ENCODE peak calls at places on chromosomes 2 and 18, in four cellular contexts. One of them, this sample, is unnamed. For H3K4me1, the result is how much of the 10 kb centered on the place peaks cover.

GRCh38 chr2:168801961-168802824 is at the start of gene NOSTRIN:
- DNase-seq in IMR-90: peak
- DNase-seq in heart right ventricle: no peak
- DNase-seq in breast epithelium: peak
- DNase-seq in this sample: no peak

GRCh38 chr2:158319269-158319668 is 137.3 kb downstream of the CCDC148 start:
- DNase-seq in IMR-90: no peak
- DNase-seq in heart right ventricle: no peak
- DNase-seq in breast epithelium: no peak
- DNase-seq in this sample: no peak

GRCh38 chr2:32166115-32166549 is 468 bp downstream of the SLC30A6 start:
- DNase-seq in IMR-90: no peak
- DNase-seq in heart right ventricle: no peak
- DNase-seq in breast epithelium: no peak
- DNase-seq in this sample: no peak

GRCh38 chr2:98134601-98135000 is 47.6 kb downstream of the VWA3B start:
- DNase-seq in IMR-90: no peak
- DNase-seq in heart right ventricle: no peak
- DNase-seq in breast epithelium: no peak
- DNase-seq in this sample: no peak

GRCh38 chr2:239378918-239379640 is 21.7 kb downstream of the HDAC4 start:
- DNase-seq in IMR-90: no peak
- DNase-seq in heart right ventricle: no peak
- DNase-seq in breast epithelium: peak
- DNase-seq in this sample: no peak

GRCh38 chr2:73246850-73247249 is 12.7 kb downstream of the CCT7 start:
- DNase-seq in IMR-90: no peak
- DNase-seq in heart right ventricle: no peak
- DNase-seq in breast epithelium: no peak
- DNase-seq in this sample: no peak

GRCh38 chr18:74525741-74526140 is 8.6 kb upstream of the CNDP1 start:
- DNase-seq in IMR-90: no peak
- DNase-seq in heart right ventricle: peak
- DNase-seq in breast epithelium: no peak
- DNase-seq in this sample: no peak

GRCh38 chr2:37615808-37616673 is 55.4 kb downstream of the CDC42EP3 start:
- DNase-seq in IMR-90: no peak
- DNase-seq in heart right ventricle: peak
- DNase-seq in breast epithelium: no peak
- DNase-seq in this sample: peak

GRCh38 chr2:167827352-167828097 is 419.9 kb downstream of the STK39 start:
- DNase-seq in IMR-90: no peak
- DNase-seq in heart right ventricle: no peak
- DNase-seq in breast epithelium: no peak
- DNase-seq in this sample: no peak

GRCh38 chr2:44170337-44170736 is 1.7 kb downstream of the PPM1B start:
- DNase-seq in IMR-90: peak
- DNase-seq in heart right ventricle: no peak
- DNase-seq in breast epithelium: no peak
- DNase-seq in this sample: no peak
- H3K4me1 ChIP-seq in IMR-90: under half
- H3K4me1 ChIP-seq in heart right ventricle: under half
- H3K4me1 ChIP-seq in breast epithelium: under half
- H3K4me1 ChIP-seq in this sample: under half

GRCh38 chr2:64989982-64990614 is 899 bp downstream of the SLC1A4 start:
- DNase-seq in IMR-90: no peak
- DNase-seq in heart right ventricle: no peak
- DNase-seq in breast epithelium: no peak
- DNase-seq in this sample: no peak
- H3K4me1 ChIP-seq in IMR-90: under half
- H3K4me1 ChIP-seq in heart right ventricle: under half
- H3K4me1 ChIP-seq in breast epithelium: under half
- H3K4me1 ChIP-seq in this sample: under half

GRCh38 chr2:61177727-61178549 is 15.9 kb downstream of the C2orf74 start:
- DNase-seq in IMR-90: peak
- DNase-seq in heart right ventricle: peak
- DNase-seq in breast epithelium: no peak
- DNase-seq in this sample: peak
- H3K4me1 ChIP-seq in IMR-90: under half
- H3K4me1 ChIP-seq in heart right ventricle: half or more
- H3K4me1 ChIP-seq in breast epithelium: under half
- H3K4me1 ChIP-seq in this sample: under half

DNA sequence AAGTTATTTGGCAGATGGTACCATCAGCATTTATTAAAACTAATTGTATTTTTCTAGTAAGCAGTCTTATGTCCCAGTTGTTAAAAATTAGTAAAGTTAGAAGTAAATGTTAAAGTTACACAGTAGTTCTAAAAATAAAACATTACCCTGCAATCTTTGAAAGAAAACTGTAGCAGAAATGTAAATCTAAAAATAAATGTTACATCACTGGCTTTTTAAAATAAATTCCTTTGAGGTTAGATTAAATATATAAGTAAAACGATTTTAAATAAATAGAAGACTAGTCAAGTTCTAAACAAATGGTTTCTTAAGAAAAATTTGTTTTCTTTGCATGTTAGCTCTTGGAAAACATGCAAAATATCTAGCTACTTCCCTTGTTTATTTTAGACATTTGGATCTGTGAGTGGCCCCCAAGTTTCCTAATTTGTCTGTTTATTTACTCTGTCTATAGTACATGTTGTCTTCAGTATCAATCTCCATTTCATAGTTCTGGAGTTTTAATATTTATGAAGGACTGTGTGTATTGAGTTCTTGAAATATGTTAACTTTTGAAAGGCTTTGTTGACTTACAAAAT is 58.2 kb downstream of the GLS start:
- DNase-seq in IMR-90: peak
- DNase-seq in heart right ventricle: no peak
- DNase-seq in breast epithelium: no peak
- DNase-seq in this sample: no peak
- H3K4me1 ChIP-seq in IMR-90: under half
- H3K4me1 ChIP-seq in heart right ventricle: under half
- H3K4me1 ChIP-seq in breast epithelium: under half
- H3K4me1 ChIP-seq in this sample: under half

DNA sequence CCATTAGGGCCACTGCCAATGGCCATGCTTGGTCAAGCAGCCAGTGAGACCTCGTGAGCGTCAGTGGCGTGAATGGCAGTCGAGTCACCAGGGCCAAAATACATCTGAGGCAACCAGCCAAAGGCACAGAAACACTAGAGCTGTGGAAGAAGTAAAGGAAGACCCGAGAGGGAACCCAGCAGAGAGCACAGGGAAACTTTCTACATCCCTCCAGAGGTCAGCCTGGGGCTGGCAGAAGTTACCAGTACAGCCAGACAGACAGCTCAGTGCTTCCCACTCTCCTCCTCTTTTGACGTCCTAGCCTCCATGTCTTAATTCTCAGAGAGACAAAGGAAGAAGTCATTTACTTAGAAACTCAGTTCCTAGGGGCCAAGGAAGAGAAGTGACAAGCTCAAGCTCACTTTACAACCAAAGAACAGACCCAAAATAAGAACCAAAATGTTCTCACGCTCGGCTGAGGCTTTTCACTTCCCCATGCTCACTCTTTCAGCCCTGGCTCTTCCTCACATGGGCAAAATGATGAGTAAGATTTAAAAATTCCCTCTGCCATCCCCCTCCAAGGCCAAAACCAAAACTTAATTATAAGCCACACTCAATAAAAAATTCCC is 8.7 kb downstream of the CYRIA start:
- DNase-seq in IMR-90: no peak
- DNase-seq in heart right ventricle: no peak
- DNase-seq in breast epithelium: no peak
- DNase-seq in this sample: no peak
- H3K4me1 ChIP-seq in IMR-90: under half
- H3K4me1 ChIP-seq in heart right ventricle: half or more
- H3K4me1 ChIP-seq in breast epithelium: under half
- H3K4me1 ChIP-seq in this sample: under half

GRCh38 chr2:133400411-133400810 is 167.9 kb downstream of the NCKAP5 start:
- DNase-seq in IMR-90: no peak
- DNase-seq in heart right ventricle: no peak
- DNase-seq in breast epithelium: no peak
- DNase-seq in this sample: no peak
- H3K4me1 ChIP-seq in IMR-90: under half
- H3K4me1 ChIP-seq in heart right ventricle: under half
- H3K4me1 ChIP-seq in breast epithelium: under half
- H3K4me1 ChIP-seq in this sample: under half

DNA sequence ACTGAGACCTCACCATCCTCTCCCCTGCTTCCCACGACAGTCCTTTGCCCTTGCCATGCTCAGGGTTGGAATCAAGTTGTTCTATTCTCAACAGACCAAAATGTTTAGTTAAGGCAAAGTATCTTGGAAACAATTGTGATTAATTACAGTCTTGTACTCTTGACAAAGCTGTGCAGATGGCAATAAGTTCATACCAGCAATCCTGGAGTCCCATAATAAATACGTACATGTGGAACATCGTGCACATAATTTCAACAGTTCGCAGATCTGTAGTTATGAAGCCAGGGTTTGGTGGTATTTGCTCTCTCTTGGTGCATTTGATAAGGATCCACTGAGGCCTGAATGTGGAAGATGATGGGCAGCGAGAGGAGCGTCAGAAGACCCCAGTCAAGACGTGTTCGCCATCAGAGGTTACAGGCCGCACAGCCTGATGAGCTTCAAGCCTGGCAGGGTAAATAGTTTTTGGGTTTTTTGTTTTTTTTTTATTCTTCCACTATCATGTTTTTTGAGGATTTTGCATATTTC is 52.9 kb upstream of the EML6 start:
- DNase-seq in IMR-90: no peak
- DNase-seq in heart right ventricle: no peak
- DNase-seq in breast epithelium: no peak
- DNase-seq in this sample: no peak
- H3K4me1 ChIP-seq in IMR-90: under half
- H3K4me1 ChIP-seq in heart right ventricle: half or more
- H3K4me1 ChIP-seq in breast epithelium: under half
- H3K4me1 ChIP-seq in this sample: under half

This sample was measured in naive thymus-derived CD4-positive, alpha-beta T cell.